ENCODE peak calls at places on chromosome X, in nine cellular contexts. R is brain microvascular endothelial cell, F is A673, C is ovary, U is heart right ventricle, N is adrenal gland, M is DND-41, T is BE2C, G is tibial artery. I is an unnamed sample. For H3K36me3, the result is how much of the 10 kb centered on the place peaks cover.

GRCh38 chrX:48592971-48593370 is 4.3 kb upstream of the WDR13 start:
- DNase-seq in R (no peak), F (no peak), C (no peak), U (no peak), N (no peak), M (no peak), T (no peak), G (no peak), I (no peak)

GRCh38 chrX:68757331-68757730 is 71.5 kb upstream of the EFNB1 start:
- DNase-seq in R (no peak), F (no peak), C (no peak), U (no peak), N (no peak), M (no peak), T (no peak), G (no peak), I (no peak)

GRCh38 chrX:3160771-3161170 is 119.5 kb downstream of the ARSF start:
- DNase-seq in R (no peak), F (no peak), C (no peak), U (no peak), N (no peak), M (no peak), T (no peak), G (no peak), I (no peak)

GRCh38 chrX:119646515-119646914 is 40.3 kb upstream of the NKRF start:
- DNase-seq in R (no peak), F (peak), C (no peak), U (no peak), N (no peak), M (no peak), T (no peak), G (no peak), I (no peak)

GRCh38 chrX:13464599-13465275 is 104.7 kb upstream of the EGFL6 start:
- DNase-seq in R (no peak), F (no peak), C (no peak), U (no peak), N (no peak), M (no peak), T (no peak), G (no peak), I (peak)

GRCh38 chrX:132406106-132406505 is 82.7 kb downstream of the MBNL3 start:
- DNase-seq in R (no peak), F (peak), C (no peak), U (no peak), N (no peak), M (no peak), T (no peak), G (no peak), I (no peak)

GRCh38 chrX:111445485-111445884 is 33.5 kb upstream of the DCX start:
- DNase-seq in R (peak), F (peak), C (no peak), U (no peak), N (no peak), M (no peak), T (no peak), G (no peak), I (peak)

GRCh38 chrX:108537005-108537404 is 97.4 kb downstream of the COL4A5 start:
- DNase-seq in R (peak), F (peak), C (no peak), U (no peak), N (peak), M (peak), T (peak), G (no peak), I (peak)

GRCh38 chrX:51697397-51697796 is 12.9 kb upstream of the CENPVL1 start:
- DNase-seq in R (no peak), F (no peak), C (no peak), U (no peak), N (no peak), M (no peak), T (no peak), G (no peak), I (no peak)

GRCh38 chrX:97842468-97843199 is 958.9 kb downstream of the RPA4 start:
- DNase-seq in R (no peak), F (no peak), C (no peak), U (no peak), N (no peak), M (no peak), T (no peak), G (no peak), I (no peak)

GRCh38 chrX:41332005-41332404 is 2.0 kb upstream of the DDX3X start:
- DNase-seq in R (no peak), F (no peak), C (no peak), U (no peak), N (no peak), M (no peak), T (no peak), G (no peak), I (no peak)

GRCh38 chrX:72003811-72004750 is 93.4 kb downstream of the NHSL2 start:
- DNase-seq in R (no peak), F (peak), C (peak), U (peak), N (peak), M (no peak), T (peak), G (peak), I (no peak)
- TF ChIP-seq CTCF in R (peak), F (no peak), C (no peak), U (no peak), N (no peak), M (no peak), T (peak), G (no peak), I (peak)

GRCh38 chrX:151692825-151693224 is 2.4 kb upstream of the PRRG3 start:
- DNase-seq in R (no peak), F (no peak), C (no peak), U (no peak), N (no peak), M (no peak), T (no peak), G (no peak), I (no peak)

GRCh38 chrX:151695583-151695930 is 299 bp downstream of the PRRG3 start:
- DNase-seq in R (no peak), F (no peak), C (no peak), U (no peak), N (no peak), M (no peak), T (no peak), G (no peak), I (no peak)

GRCh38 chrX:151694661-151695582 is at the start of gene PRRG3:
- DNase-seq in R (no peak), F (no peak), C (no peak), U (no peak), N (no peak), M (no peak), T (no peak), G (no peak), I (no peak)

GRCh38 chrX:151697537-151697936 is 2.3 kb downstream of the PRRG3 start:
- DNase-seq in R (peak), F (no peak), C (no peak), U (no peak), N (no peak), M (no peak), T (no peak), G (no peak), I (no peak)

DNA sequence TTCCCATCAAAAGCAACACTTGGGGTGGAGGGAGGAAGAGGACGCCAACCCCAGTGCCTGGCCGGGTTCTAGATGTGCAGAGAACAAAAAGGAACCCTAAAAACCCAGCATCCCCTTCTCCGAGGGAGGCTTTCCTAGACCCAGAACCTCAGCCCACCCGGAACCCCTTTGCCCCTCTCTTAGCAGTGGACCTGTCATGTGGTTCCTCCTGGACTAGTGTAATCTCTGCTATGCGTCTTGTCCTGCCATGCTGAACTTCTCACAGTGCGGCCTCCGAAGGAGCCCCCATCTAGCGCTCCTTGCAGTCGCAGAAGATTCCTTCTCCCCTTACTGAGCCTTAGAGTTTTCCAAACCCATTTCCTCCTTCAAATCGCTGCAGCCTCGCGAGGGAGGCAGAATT is 1.1 kb upstream of the PRRG3 start:
- DNase-seq in R (no peak), F (no peak), C (no peak), U (no peak), N (no peak), M (no peak), T (no peak), G (no peak), I (no peak)
- H3K4me3 ChIP-seq in R (no peak), F (no peak), C (no peak), U (peak), N (no peak), M (no peak), T (no peak), G (no peak), I (no peak)

DNA sequence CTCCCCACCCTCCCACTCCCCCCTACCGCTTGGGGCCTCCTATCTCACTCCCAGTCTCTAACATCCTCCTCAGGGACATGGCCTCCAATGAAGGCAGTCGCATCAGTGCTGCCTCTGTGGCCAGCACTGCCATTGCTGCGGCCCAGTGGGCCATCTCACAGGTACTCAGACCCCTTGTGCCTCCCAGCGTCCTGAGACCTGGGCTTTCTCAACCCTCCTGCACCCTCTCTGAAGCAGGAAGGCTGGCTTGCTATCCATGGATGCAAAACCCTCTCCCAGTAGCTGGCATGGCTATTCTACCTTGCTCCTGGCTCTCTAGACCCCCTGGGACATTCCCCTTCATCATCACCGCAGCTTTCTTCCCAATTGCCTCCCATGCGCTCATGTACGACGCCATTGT is 13.3 kb upstream of the UBA1 start:
- DNase-seq in R (no peak), F (no peak), C (no peak), U (no peak), N (no peak), M (no peak), T (no peak), G (no peak), I (no peak)
- H3K36me3 ChIP-seq in R (under half), F (under half), C (under half), U (half or more), N (under half), M (half or more), T (under half), G (under half), I (under half)

GRCh38 chrX:39137363-39137954 is 336.2 kb downstream of the MID1IP1 start:
- DNase-seq in R (no peak), F (no peak), C (no peak), U (no peak), N (no peak), M (no peak), T (no peak), G (no peak), I (no peak)

GRCh38 chrX:39133971-39134370 is 332.7 kb downstream of the MID1IP1 start:
- DNase-seq in R (no peak), F (no peak), C (no peak), U (no peak), N (no peak), M (peak), T (peak), G (no peak), I (no peak)
- TF ChIP-seq CTCF in R (peak), F (no peak), C (no peak), U (no peak), N (no peak), M (peak), T (peak), G (no peak), I (no peak)

GRCh38 chrX:139642241-139642927 is 65.6 kb downstream of the MCF2 start:
- DNase-seq in R (no peak), F (peak), C (no peak), U (no peak), N (no peak), M (no peak), T (no peak), G (no peak), I (peak)
- H3K4me3 ChIP-seq in R (no peak), F (peak), C (no peak), U (peak), N (no peak), M (no peak), T (no peak), G (peak), I (peak)

DNA sequence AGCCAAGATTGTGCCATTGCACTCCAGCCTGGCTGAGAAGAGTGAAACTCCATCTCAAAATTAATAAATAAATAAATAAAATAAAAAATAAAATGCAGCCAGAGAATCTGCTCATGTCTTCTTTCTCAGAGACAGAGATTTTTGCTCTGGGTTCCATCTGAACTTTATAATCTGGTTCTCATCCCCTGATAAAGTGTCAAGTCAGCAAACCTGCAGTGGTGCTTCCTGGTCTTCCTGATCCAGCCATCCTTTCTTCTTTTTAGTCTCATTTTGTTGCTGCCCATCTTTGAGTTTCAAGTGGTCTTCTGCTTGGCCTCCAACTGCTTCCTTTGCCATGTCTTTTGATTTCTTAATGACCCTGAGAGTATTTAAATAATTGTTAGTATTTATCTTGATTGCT is 24.1 kb downstream of the MAP7D3 start:
- DNase-seq in R (no peak), F (no peak), C (no peak), U (no peak), N (no peak), M (no peak), T (no peak), G (no peak), I (no peak)
- H3K36me3 ChIP-seq in R (under half), F (under half), C (under half), U (half or more), N (under half), M (half or more), T (under half), G (under half), I (under half)

GRCh38 chrX:71285929-71286328 is 2.5 kb downstream of the NONO start:
- DNase-seq in R (no peak), F (no peak), C (no peak), U (no peak), N (no peak), M (no peak), T (no peak), G (no peak), I (no peak)

GRCh38 chrX:71282514-71283408 is 674 bp upstream of the NONO start:
- DNase-seq in R (peak), F (no peak), C (no peak), U (no peak), N (no peak), M (no peak), T (no peak), G (no peak), I (peak)

GRCh38 chrX:71283409-71284143 is at the start of gene NONO:
- DNase-seq in R (peak), F (peak), C (peak), U (peak), N (peak), M (peak), T (peak), G (peak), I (peak)
- TF ChIP-seq CTCF in R (peak), F (peak), C (no peak), U (no peak), N (no peak), M (peak), T (peak), G (peak), I (peak)

I was measured in bronchial epithelial cell.